ENCODE peak calls at places on chromosomes 16 and 17, in nine cellular contexts. R is endothelial cell of umbilical vein, M is sigmoid colon, H is prostate gland, T is GM12878, U is esophagus muscularis mucosa, C is GM23338, N is SK-N-SH, L is breast epithelium. D is an unnamed sample.

GRCh38 chr17:34382586-34383224 is 19.7 kb upstream of the CCL1 start:
- DNase-seq in R (peak), M (no peak), H (no peak), T (peak), U (no peak), C (no peak), N (peak), L (no peak), D (peak)

GRCh38 chr17:76107507-76107906 is 3.9 kb upstream of the EXOC7 start:
- DNase-seq in R (peak), M (no peak), H (no peak), T (no peak), U (no peak), C (no peak), N (peak), L (no peak), D (no peak)

GRCh38 chr16:65745-66144 is 6.7 kb downstream of the RHBDF1 start:
- DNase-seq in R (peak), M (peak), H (peak), T (no peak), U (peak), C (peak), N (peak), L (peak), D (peak)

GRCh38 chr17:17181666-17182600 is 24.2 kb downstream of the PLD6 start:
- DNase-seq in R (no peak), M (no peak), H (no peak), T (peak), U (no peak), C (no peak), N (no peak), L (no peak), D (no peak)

GRCh38 chr17:49224198-49224996 is 6.2 kb downstream of the PHOSPHO1 start:
- DNase-seq in R (no peak), M (no peak), H (peak), T (no peak), U (no peak), C (peak), N (peak), L (no peak), D (peak)

GRCh38 chr16:9965079-9965478 is 217.1 kb downstream of the GRIN2A start:
- DNase-seq in R (no peak), M (no peak), H (no peak), T (no peak), U (peak), C (no peak), N (no peak), L (no peak), D (no peak)

GRCh38 chr16:46620265-46621005 is 744 bp downstream of the SHCBP1 start:
- DNase-seq in R (peak), M (no peak), H (no peak), T (no peak), U (no peak), C (no peak), N (no peak), L (no peak), D (no peak)

GRCh38 chr16:70809392-70810060 is 8.6 kb upstream of the VAC14 start:
- DNase-seq in R (no peak), M (no peak), H (no peak), T (no peak), U (no peak), C (no peak), N (no peak), L (no peak), D (no peak)

GRCh38 chr17:48497103-48497502 is 33.7 kb downstream of the HOXB1 start:
- DNase-seq in R (peak), M (no peak), H (no peak), T (no peak), U (no peak), C (no peak), N (no peak), L (no peak), D (no peak)

GRCh38 chr16:71348262-71349085 is 10.0 kb upstream of the CALB2 start:
- DNase-seq in R (no peak), M (no peak), H (no peak), T (no peak), U (no peak), C (no peak), N (no peak), L (no peak), D (no peak)

GRCh38 chr16:50842589-50842988 is 100.7 kb downstream of the CYLD start:
- DNase-seq in R (no peak), M (no peak), H (no peak), T (no peak), U (peak), C (no peak), N (no peak), L (no peak), D (no peak)

GRCh38 chr17:16001498-16001897 is 1.9 kb downstream of the TTC19 start:
- DNase-seq in R (no peak), M (no peak), H (no peak), T (no peak), U (no peak), C (no peak), N (no peak), L (no peak), D (no peak)

GRCh38 chr17:70483624-70484023 is 314.3 kb downstream of the KCNJ2 start:
- DNase-seq in R (no peak), M (no peak), H (no peak), T (no peak), U (no peak), C (no peak), N (no peak), L (no peak), D (no peak)

GRCh38 chr17:73480740-73481139 is 163.5 kb downstream of the SDK2 start:
- DNase-seq in R (no peak), M (no peak), H (no peak), T (no peak), U (no peak), C (no peak), N (no peak), L (no peak), D (no peak)
- TF ChIP-seq POLR2AphosphoS5 in R (no peak), M (no peak), H (no peak), T (no peak), U (no peak), C (no peak), N (no peak), L (no peak), D (no peak)

DNA sequence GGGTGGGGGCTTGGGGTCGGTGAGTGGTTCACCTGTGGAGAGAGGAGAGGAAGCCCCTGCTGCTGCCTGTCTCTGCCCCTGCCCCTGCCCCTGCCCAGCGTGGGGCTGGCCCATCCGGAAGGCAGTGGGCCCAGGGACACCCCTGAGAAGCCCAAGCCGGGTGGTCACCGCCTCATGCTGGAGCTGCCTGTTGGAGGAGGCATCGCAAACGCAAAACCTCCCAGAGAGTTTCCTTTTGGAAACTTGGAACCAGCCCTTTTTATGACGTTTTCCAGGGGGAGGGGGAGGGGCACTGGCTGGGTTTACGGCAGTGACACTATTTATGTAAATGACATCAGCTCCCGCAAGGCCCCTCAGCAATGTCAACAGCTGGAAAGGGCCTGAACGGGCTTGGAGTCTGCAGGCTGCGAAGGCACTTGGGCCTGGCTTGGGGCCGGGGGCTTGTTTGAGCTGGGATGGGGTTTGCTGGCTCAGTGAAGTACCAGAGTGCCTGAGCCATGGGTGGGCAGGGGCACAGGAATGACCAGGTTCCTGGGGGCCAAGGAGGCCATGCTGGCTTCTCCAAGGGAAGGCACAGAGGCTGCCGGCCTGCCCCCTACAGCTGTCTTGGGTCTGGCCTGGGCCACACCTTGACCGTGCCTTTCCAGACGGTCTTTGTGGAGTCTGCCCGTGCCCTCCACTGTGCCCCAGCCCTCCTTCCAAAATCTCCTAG is 219.5 kb downstream of the NTN1 start:
- DNase-seq in R (peak), M (peak), H (peak), T (no peak), U (peak), C (peak), N (no peak), L (peak), D (no peak)
- H3K4me3 ChIP-seq in R (peak), M (peak), H (no peak), T (no peak), U (peak), C (peak), N (no peak), L (peak), D (peak)

GRCh38 chr17:58343131-58343530 is 8.9 kb downstream of the SUPT4H1 start:
- DNase-seq in R (no peak), M (no peak), H (no peak), T (no peak), U (no peak), C (no peak), N (no peak), L (no peak), D (no peak)

GRCh38 chr17:58341861-58342475 is 10.0 kb downstream of the SUPT4H1 start:
- DNase-seq in R (no peak), M (no peak), H (no peak), T (no peak), U (no peak), C (no peak), N (no peak), L (no peak), D (no peak)

GRCh38 chr17:58344047-58344790 is 7.8 kb downstream of the SUPT4H1 start:
- DNase-seq in R (peak), M (no peak), H (no peak), T (peak), U (no peak), C (no peak), N (no peak), L (no peak), D (peak)

GRCh38 chr17:58345500-58345899 is 6.5 kb downstream of the SUPT4H1 start:
- DNase-seq in R (no peak), M (no peak), H (no peak), T (no peak), U (no peak), C (no peak), N (no peak), L (no peak), D (no peak)

DNA sequence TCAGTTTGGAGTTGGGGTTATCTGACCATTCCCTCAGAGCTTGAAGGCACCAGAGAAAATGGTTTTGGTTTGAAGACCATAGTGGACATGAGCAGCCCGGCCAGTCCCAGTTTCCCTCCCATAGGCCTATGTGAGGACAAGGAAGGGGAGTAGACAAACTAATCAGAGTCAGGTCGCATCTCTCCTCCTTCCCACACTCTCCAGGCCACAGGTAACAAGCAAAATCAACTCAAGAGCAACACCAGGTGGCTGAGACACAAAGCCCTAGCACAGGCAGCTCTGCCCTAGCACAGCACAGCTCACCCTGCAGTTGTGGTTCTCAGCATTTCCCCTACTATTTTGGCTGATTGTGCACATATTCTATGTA is 7.2 kb downstream of the SUPT4H1 start:
- DNase-seq in R (no peak), M (no peak), H (no peak), T (peak), U (no peak), C (no peak), N (no peak), L (no peak), D (peak)
- TF ChIP-seq POLR2AphosphoS5 in R (no peak), M (no peak), H (no peak), T (peak), U (no peak), C (no peak), N (no peak), L (no peak), D (no peak)

GRCh38 chr16:21644674-21645073 is 7.7 kb downstream of the IGSF6 start:
- DNase-seq in R (no peak), M (no peak), H (no peak), T (no peak), U (no peak), C (no peak), N (no peak), L (no peak), D (no peak)

GRCh38 chr16:21645261-21645721 is 7.1 kb downstream of the IGSF6 start:
- DNase-seq in R (no peak), M (no peak), H (no peak), T (peak), U (no peak), C (no peak), N (no peak), L (no peak), D (no peak)

GRCh38 chr16:21646721-21647561 is 5.5 kb downstream of the IGSF6 start:
- DNase-seq in R (no peak), M (no peak), H (no peak), T (peak), U (no peak), C (no peak), N (no peak), L (no peak), D (peak)

GRCh38 chr16:21647562-21648164 is 4.7 kb downstream of the IGSF6 start:
- DNase-seq in R (no peak), M (no peak), H (no peak), T (no peak), U (no peak), C (no peak), N (no peak), L (no peak), D (no peak)

DNA sequence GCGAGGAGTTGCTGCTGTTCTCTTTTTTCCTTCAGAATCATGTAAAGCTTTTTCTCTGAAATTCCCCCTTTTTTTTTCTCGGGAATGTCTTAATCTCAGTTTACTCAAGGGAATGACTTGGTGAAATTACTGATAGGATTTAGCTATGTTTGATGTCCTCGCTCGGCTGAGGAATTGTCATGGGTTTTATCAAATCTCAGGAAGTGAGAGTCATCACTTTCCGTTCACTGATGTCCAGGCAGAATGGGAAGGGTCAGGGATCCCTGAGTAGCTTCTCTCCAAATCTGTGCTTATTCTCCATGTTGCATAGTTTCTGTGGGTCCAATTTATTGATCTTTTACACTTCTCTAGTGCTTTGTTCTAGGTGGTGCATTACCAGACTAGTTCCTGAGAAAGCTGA is 6.3 kb downstream of the IGSF6 start:
- DNase-seq in R (no peak), M (no peak), H (no peak), T (no peak), U (no peak), C (no peak), N (no peak), L (no peak), D (no peak)
- H3K4me3 ChIP-seq in R (no peak), M (no peak), H (no peak), T (peak), U (peak), C (no peak), N (no peak), L (no peak), D (no peak)

GRCh38 chr16:81181013-81181720 is 57.3 kb upstream of the BCO1 start:
- DNase-seq in R (peak), M (peak), H (peak), T (no peak), U (peak), C (peak), N (no peak), L (peak), D (no peak)
- TF ChIP-seq POLR2AphosphoS5 in R (no peak), M (no peak), H (peak), T (no peak), U (peak), C (peak), N (peak), L (peak), D (no peak)

DNA sequence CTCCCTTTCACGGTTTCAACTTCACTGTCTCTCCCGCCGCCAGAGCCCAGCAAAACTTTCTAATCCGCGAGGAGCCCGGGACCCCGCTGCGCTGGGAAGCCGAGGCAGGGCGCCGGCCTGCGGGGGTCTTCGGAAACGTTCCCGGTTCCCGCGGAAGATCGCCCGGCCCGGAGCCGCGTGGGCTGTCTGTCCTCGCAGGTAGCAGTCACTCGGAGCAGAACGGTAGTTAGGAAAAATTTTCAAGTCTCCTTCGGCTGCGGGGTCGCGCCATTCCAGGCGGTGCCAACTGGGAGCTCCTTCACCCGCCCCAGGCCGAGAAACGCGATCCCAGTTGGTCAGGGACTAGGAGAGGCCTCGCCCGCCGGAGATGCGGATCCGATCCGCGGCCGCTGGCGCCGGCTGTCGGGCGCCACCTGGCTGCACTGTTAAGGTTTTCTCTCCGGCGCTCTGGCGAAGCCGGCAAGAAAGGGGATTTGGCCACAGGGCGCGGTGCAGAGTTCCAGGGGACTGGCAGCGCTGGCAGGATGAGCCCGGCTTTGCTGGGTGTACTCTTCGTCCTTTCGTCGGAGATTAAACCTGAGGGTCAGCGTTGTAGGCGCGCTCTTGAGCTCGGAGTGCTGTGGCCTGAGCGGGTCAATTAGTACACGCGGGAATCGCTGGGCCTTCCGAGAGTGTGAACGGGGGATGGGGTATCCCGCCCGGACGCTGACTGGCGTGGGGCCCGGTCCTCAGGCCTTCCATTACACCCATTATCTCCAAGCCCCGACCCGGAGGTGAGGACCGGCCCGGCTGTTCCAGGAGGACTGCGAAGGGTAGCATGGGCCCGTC is 135.4 kb downstream of the KCNJ12 start:
- DNase-seq in R (peak), M (peak), H (peak), T (no peak), U (no peak), C (peak), N (peak), L (peak), D (peak)
- H3K4me3 ChIP-seq in R (peak), M (peak), H (peak), T (no peak), U (peak), C (peak), N (peak), L (peak), D (peak)

DNA sequence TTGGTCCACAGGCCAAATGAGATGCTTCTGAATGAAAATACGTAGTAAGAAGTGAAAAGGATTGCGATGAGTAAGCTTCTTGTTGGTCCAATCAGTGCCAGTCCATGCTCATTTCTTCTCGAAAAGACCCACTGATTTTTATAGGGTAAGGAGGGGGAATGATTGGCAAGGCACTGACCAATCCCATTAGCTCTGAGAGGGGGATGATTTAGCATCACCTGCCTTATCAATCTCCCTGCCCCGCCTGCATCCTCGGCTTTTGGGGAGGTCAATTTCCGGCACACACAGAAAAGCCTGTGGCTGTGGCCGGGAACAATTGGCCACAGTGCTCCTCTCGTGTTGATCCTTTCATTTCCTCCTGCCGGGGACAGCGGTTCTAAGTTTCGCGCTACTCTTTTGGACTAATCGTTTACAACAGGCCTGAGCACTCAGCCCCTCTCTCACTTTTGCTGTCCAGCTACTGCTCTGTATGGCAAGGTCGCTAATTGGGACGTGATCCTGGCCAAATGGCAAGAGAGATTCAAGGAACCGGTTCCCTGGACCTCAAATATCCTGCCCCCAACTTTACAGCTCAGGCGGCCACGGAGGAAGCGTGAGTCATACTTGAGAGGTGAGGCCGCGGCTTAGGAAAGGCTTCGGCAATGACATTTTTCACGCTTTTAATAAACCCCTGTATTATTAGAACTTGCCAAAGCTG is 43.1 kb downstream of the TBX4 start:
- DNase-seq in R (peak), M (no peak), H (no peak), T (no peak), U (no peak), C (no peak), N (no peak), L (no peak), D (no peak)
- TF ChIP-seq POLR2AphosphoS5 in R (no peak), M (no peak), H (no peak), T (no peak), U (no peak), C (no peak), N (no peak), L (no peak), D (no peak)

GRCh38 chr17:80261895-80262279 is 1.2 kb downstream of the RNF213 start:
- DNase-seq in R (no peak), M (no peak), H (no peak), T (no peak), U (no peak), C (no peak), N (no peak), L (no peak), D (no peak)
- H3K4me3 ChIP-seq in R (peak), M (peak), H (no peak), T (peak), U (peak), C (peak), N (peak), L (peak), D (peak)

D was measured in spleen.